ENCODE peak calls at places on chromosomes 4 and X, in ten cellular contexts. One of them, this sample, is unnamed.

GRCh38 chrX:133414399-133415275 is 652 bp downstream of the GPC4 start:
- DNase-seq in left ventricle myocardium inferior: no peak
- DNase-seq in lower lobe of right lung: peak; percentile 49
- DNase-seq in tibial artery: peak; percentile 66
- DNase-seq in thoracic aorta: no peak
- DNase-seq in A549: no peak
- DNase-seq in hepatocyte: peak; percentile 31
- DNase-seq in CD8-positive, alpha-beta T cell: no peak
- DNase-seq in neural progenitor cell: peak; percentile 64
- DNase-seq in IMR-90: no peak
- DNase-seq in this sample: no peak

GRCh38 chr4:88828846-88829245 is 131.2 kb upstream of the NAP1L5 start:
- DNase-seq in left ventricle myocardium inferior: no peak
- DNase-seq in lower lobe of right lung: no peak
- DNase-seq in tibial artery: no peak
- DNase-seq in thoracic aorta: no peak
- DNase-seq in A549: no peak
- DNase-seq in hepatocyte: no peak
- DNase-seq in CD8-positive, alpha-beta T cell: no peak
- DNase-seq in neural progenitor cell: no peak
- DNase-seq in IMR-90: peak; percentile 7
- DNase-seq in this sample: no peak

GRCh38 chr4:57156242-57156990 is 46.2 kb upstream of the IGFBP7 start:
- DNase-seq in left ventricle myocardium inferior: no peak
- DNase-seq in lower lobe of right lung: no peak
- DNase-seq in tibial artery: no peak
- DNase-seq in thoracic aorta: no peak
- DNase-seq in A549: no peak
- DNase-seq in hepatocyte: no peak
- DNase-seq in CD8-positive, alpha-beta T cell: no peak
- DNase-seq in neural progenitor cell: no peak
- DNase-seq in IMR-90: peak; percentile 41
- DNase-seq in this sample: no peak

GRCh38 chr4:107283587-107284559 is 247.8 kb upstream of the DKK2 start:
- DNase-seq in left ventricle myocardium inferior: no peak
- DNase-seq in lower lobe of right lung: no peak
- DNase-seq in tibial artery: no peak
- DNase-seq in thoracic aorta: no peak
- DNase-seq in A549: no peak
- DNase-seq in hepatocyte: peak; percentile 14
- DNase-seq in CD8-positive, alpha-beta T cell: no peak
- DNase-seq in neural progenitor cell: no peak
- DNase-seq in IMR-90: peak; percentile 95
- DNase-seq in this sample: no peak

GRCh38 chr4:6609415-6610079 is 30.9 kb upstream of the MRFAP1 start:
- DNase-seq in left ventricle myocardium inferior: no peak
- DNase-seq in lower lobe of right lung: no peak
- DNase-seq in tibial artery: no peak
- DNase-seq in thoracic aorta: no peak
- DNase-seq in A549: no peak
- DNase-seq in hepatocyte: no peak
- DNase-seq in CD8-positive, alpha-beta T cell: no peak
- DNase-seq in neural progenitor cell: no peak
- DNase-seq in IMR-90: no peak
- DNase-seq in this sample: no peak

GRCh38 chr4:140755811-140756291 is 334 bp downstream of the TBC1D9 start:
- DNase-seq in left ventricle myocardium inferior: peak; percentile 62
- DNase-seq in lower lobe of right lung: peak; percentile 73
- DNase-seq in tibial artery: peak; percentile 72
- DNase-seq in thoracic aorta: no peak
- DNase-seq in A549: peak; percentile 28
- DNase-seq in hepatocyte: peak; percentile 70
- DNase-seq in CD8-positive, alpha-beta T cell: no peak
- DNase-seq in neural progenitor cell: peak; percentile 78
- DNase-seq in IMR-90: peak; percentile 46
- DNase-seq in this sample: no peak

GRCh38 chr4:77819409-77819835 is 254 bp upstream of the CNOT6L start:
- DNase-seq in left ventricle myocardium inferior: no peak
- DNase-seq in lower lobe of right lung: no peak
- DNase-seq in tibial artery: peak; percentile 68
- DNase-seq in thoracic aorta: no peak
- DNase-seq in A549: no peak
- DNase-seq in hepatocyte: peak; percentile 81
- DNase-seq in CD8-positive, alpha-beta T cell: no peak
- DNase-seq in neural progenitor cell: no peak
- DNase-seq in IMR-90: no peak
- DNase-seq in this sample: no peak

GRCh38 chr4:123587983-123588494 is 191.4 kb downstream of the SPRY1 start:
- DNase-seq in left ventricle myocardium inferior: no peak
- DNase-seq in lower lobe of right lung: no peak
- DNase-seq in tibial artery: peak; percentile 64
- DNase-seq in thoracic aorta: no peak
- DNase-seq in A549: peak; percentile 64
- DNase-seq in hepatocyte: peak; percentile 79
- DNase-seq in CD8-positive, alpha-beta T cell: no peak
- DNase-seq in neural progenitor cell: no peak
- DNase-seq in IMR-90: peak; percentile 93
- DNase-seq in this sample: no peak

GRCh38 chr4:72031868-72032619 is at the start of gene NPFFR2:
- DNase-seq in left ventricle myocardium inferior: peak; percentile 15
- DNase-seq in lower lobe of right lung: peak; percentile 48
- DNase-seq in tibial artery: no peak
- DNase-seq in thoracic aorta: no peak
- DNase-seq in A549: no peak
- DNase-seq in hepatocyte: peak; percentile 64
- DNase-seq in CD8-positive, alpha-beta T cell: no peak
- DNase-seq in neural progenitor cell: peak; percentile 77
- DNase-seq in IMR-90: no peak
- DNase-seq in this sample: no peak

GRCh38 chrX:40105791-40106676 is 8.3 kb upstream of the BCOR start:
- DNase-seq in left ventricle myocardium inferior: peak; percentile 79
- DNase-seq in lower lobe of right lung: peak; percentile 82
- DNase-seq in tibial artery: peak; percentile 89
- DNase-seq in thoracic aorta: no peak
- DNase-seq in A549: peak; percentile 38
- DNase-seq in hepatocyte: peak; percentile 91
- DNase-seq in CD8-positive, alpha-beta T cell: peak; percentile 38
- DNase-seq in neural progenitor cell: peak; percentile 88
- DNase-seq in IMR-90: no peak
- DNase-seq in this sample: no peak

GRCh38 chr4:16897991-16898827 is at the start of gene LDB2:
- DNase-seq in left ventricle myocardium inferior: peak; percentile 75
- DNase-seq in lower lobe of right lung: peak; percentile 48
- DNase-seq in tibial artery: peak; percentile 80
- DNase-seq in thoracic aorta: no peak
- DNase-seq in A549: no peak
- DNase-seq in hepatocyte: peak; percentile 82
- DNase-seq in CD8-positive, alpha-beta T cell: no peak
- DNase-seq in neural progenitor cell: peak; percentile 84
- DNase-seq in IMR-90: peak; percentile 88
- DNase-seq in this sample: peak; percentile 94

GRCh38 chr4:110009526-110009925 is 96.8 kb downstream of the EGF start:
- DNase-seq in left ventricle myocardium inferior: no peak
- DNase-seq in lower lobe of right lung: no peak
- DNase-seq in tibial artery: no peak
- DNase-seq in thoracic aorta: no peak
- DNase-seq in A549: no peak
- DNase-seq in hepatocyte: no peak
- DNase-seq in CD8-positive, alpha-beta T cell: no peak
- DNase-seq in neural progenitor cell: no peak
- DNase-seq in IMR-90: no peak
- DNase-seq in this sample: no peak

GRCh38 chr4:87342872-87343271 is 20.2 kb upstream of the HSD17B13 start:
- DNase-seq in left ventricle myocardium inferior: no peak
- DNase-seq in lower lobe of right lung: no peak
- DNase-seq in tibial artery: no peak
- DNase-seq in thoracic aorta: no peak
- DNase-seq in A549: no peak
- DNase-seq in hepatocyte: no peak
- DNase-seq in CD8-positive, alpha-beta T cell: no peak
- DNase-seq in neural progenitor cell: no peak
- DNase-seq in IMR-90: no peak
- DNase-seq in this sample: no peak

GRCh38 chr4:8285976-8286718 is 16.6 kb downstream of the HTRA3 start:
- DNase-seq in left ventricle myocardium inferior: peak; percentile 79
- DNase-seq in lower lobe of right lung: no peak
- DNase-seq in tibial artery: no peak
- DNase-seq in thoracic aorta: no peak
- DNase-seq in A549: no peak
- DNase-seq in hepatocyte: no peak
- DNase-seq in CD8-positive, alpha-beta T cell: no peak
- DNase-seq in neural progenitor cell: no peak
- DNase-seq in IMR-90: no peak
- DNase-seq in this sample: no peak

GRCh38 chrX:29726811-29727210 is 488.6 kb upstream of the MAGEB2 start:
- DNase-seq in left ventricle myocardium inferior: no peak
- DNase-seq in lower lobe of right lung: no peak
- DNase-seq in tibial artery: no peak
- DNase-seq in thoracic aorta: no peak
- DNase-seq in A549: no peak
- DNase-seq in hepatocyte: no peak
- DNase-seq in CD8-positive, alpha-beta T cell: no peak
- DNase-seq in neural progenitor cell: no peak
- DNase-seq in IMR-90: no peak
- DNase-seq in this sample: no peak

GRCh38 chrX:130118396-130118795 is 8.1 kb upstream of the ELF4 start:
- DNase-seq in left ventricle myocardium inferior: no peak
- DNase-seq in lower lobe of right lung: no peak
- DNase-seq in tibial artery: no peak
- DNase-seq in thoracic aorta: no peak
- DNase-seq in A549: no peak
- DNase-seq in hepatocyte: peak; percentile 45
- DNase-seq in CD8-positive, alpha-beta T cell: no peak
- DNase-seq in neural progenitor cell: no peak
- DNase-seq in IMR-90: peak; percentile 81
- DNase-seq in this sample: no peak

GRCh38 chrX:34884693-34885277 is 57.8 kb upstream of the FAM47B start:
- DNase-seq in left ventricle myocardium inferior: no peak
- DNase-seq in lower lobe of right lung: no peak
- DNase-seq in tibial artery: no peak
- DNase-seq in thoracic aorta: no peak
- DNase-seq in A549: peak; percentile 33
- DNase-seq in hepatocyte: peak; percentile 49
- DNase-seq in CD8-positive, alpha-beta T cell: no peak
- DNase-seq in neural progenitor cell: no peak
- DNase-seq in IMR-90: peak; percentile 88
- DNase-seq in this sample: no peak
- TF ChIP-seq CTCF in left ventricle myocardium inferior: no peak
- TF ChIP-seq CTCF in lower lobe of right lung: no peak
- TF ChIP-seq CTCF in tibial artery: no peak
- TF ChIP-seq CTCF in thoracic aorta: no peak
- TF ChIP-seq CTCF in A549: no peak
- TF ChIP-seq CTCF in hepatocyte: no peak
- TF ChIP-seq CTCF in CD8-positive, alpha-beta T cell: no peak
- TF ChIP-seq CTCF in neural progenitor cell: no peak
- TF ChIP-seq CTCF in IMR-90: no peak
- TF ChIP-seq CTCF in this sample: no peak

GRCh38 chrX:41116948-41117347 is 31.7 kb downstream of the USP9X start:
- DNase-seq in left ventricle myocardium inferior: no peak
- DNase-seq in lower lobe of right lung: no peak
- DNase-seq in tibial artery: no peak
- DNase-seq in thoracic aorta: no peak
- DNase-seq in A549: no peak
- DNase-seq in hepatocyte: no peak
- DNase-seq in CD8-positive, alpha-beta T cell: no peak
- DNase-seq in neural progenitor cell: no peak
- DNase-seq in IMR-90: no peak
- DNase-seq in this sample: no peak
- H3K27ac ChIP-seq in left ventricle myocardium inferior: no peak overlapping the region
- H3K27ac ChIP-seq in lower lobe of right lung: no peak overlapping the region
- H3K27ac ChIP-seq in tibial artery: no peak overlapping the region
- H3K27ac ChIP-seq in thoracic aorta: no peak overlapping the region
- H3K27ac ChIP-seq in A549: no peak overlapping the region
- H3K27ac ChIP-seq in hepatocyte: no peak overlapping the region
- H3K27ac ChIP-seq in CD8-positive, alpha-beta T cell: no peak overlapping the region
- H3K27ac ChIP-seq in neural progenitor cell: no peak overlapping the region
- H3K27ac ChIP-seq in IMR-90: no peak overlapping the region
- H3K27ac ChIP-seq in this sample: no peak overlapping the region

GRCh38 chr4:68447201-68447600 is at the start of gene TMPRSS11E:
- DNase-seq in left ventricle myocardium inferior: no peak
- DNase-seq in lower lobe of right lung: no peak
- DNase-seq in tibial artery: no peak
- DNase-seq in thoracic aorta: no peak
- DNase-seq in A549: no peak
- DNase-seq in hepatocyte: no peak
- DNase-seq in CD8-positive, alpha-beta T cell: no peak
- DNase-seq in neural progenitor cell: no peak
- DNase-seq in IMR-90: no peak
- DNase-seq in this sample: no peak
- H3K4me1 ChIP-seq in left ventricle myocardium inferior: no peaks in the 10 kb centered on the region
- H3K4me1 ChIP-seq in lower lobe of right lung: no peaks in the 10 kb centered on the region
- H3K4me1 ChIP-seq in tibial artery: no peaks in the 10 kb centered on the region
- H3K4me1 ChIP-seq in thoracic aorta: no peaks in the 10 kb centered on the region
- H3K4me1 ChIP-seq in A549: no peaks in the 10 kb centered on the region
- H3K4me1 ChIP-seq in hepatocyte: peaks cover 2% of the 10 kb centered on the region
- H3K4me1 ChIP-seq in CD8-positive, alpha-beta T cell: peaks cover 3% of the 10 kb centered on the region
- H3K4me1 ChIP-seq in neural progenitor cell: no peaks in the 10 kb centered on the region
- H3K4me1 ChIP-seq in IMR-90: no peaks in the 10 kb centered on the region
- H3K4me1 ChIP-seq in this sample: no peaks in the 10 kb centered on the region

GRCh38 chrX:11530621-11531020 is 135.1 kb downstream of the ARHGAP6 start:
- DNase-seq in left ventricle myocardium inferior: no peak
- DNase-seq in lower lobe of right lung: no peak
- DNase-seq in tibial artery: no peak
- DNase-seq in thoracic aorta: no peak
- DNase-seq in A549: no peak
- DNase-seq in hepatocyte: no peak
- DNase-seq in CD8-positive, alpha-beta T cell: no peak
- DNase-seq in neural progenitor cell: no peak
- DNase-seq in IMR-90: peak; percentile 23
- DNase-seq in this sample: no peak

GRCh38 chrX:11528623-11529022 is 137.1 kb downstream of the ARHGAP6 start:
- DNase-seq in left ventricle myocardium inferior: no peak
- DNase-seq in lower lobe of right lung: no peak
- DNase-seq in tibial artery: no peak
- DNase-seq in thoracic aorta: no peak
- DNase-seq in A549: no peak
- DNase-seq in hepatocyte: no peak
- DNase-seq in CD8-positive, alpha-beta T cell: no peak
- DNase-seq in neural progenitor cell: no peak
- DNase-seq in IMR-90: no peak
- DNase-seq in this sample: no peak

GRCh38 chrX:11532291-11533075 is 133.2 kb downstream of the ARHGAP6 start:
- DNase-seq in left ventricle myocardium inferior: no peak
- DNase-seq in lower lobe of right lung: no peak
- DNase-seq in tibial artery: no peak
- DNase-seq in thoracic aorta: no peak
- DNase-seq in A549: no peak
- DNase-seq in hepatocyte: peak; percentile 7
- DNase-seq in CD8-positive, alpha-beta T cell: no peak
- DNase-seq in neural progenitor cell: no peak
- DNase-seq in IMR-90: peak; percentile 9
- DNase-seq in this sample: no peak

GRCh38 chrX:11533211-11533651 is 132.5 kb downstream of the ARHGAP6 start:
- DNase-seq in left ventricle myocardium inferior: no peak
- DNase-seq in lower lobe of right lung: no peak
- DNase-seq in tibial artery: no peak
- DNase-seq in thoracic aorta: no peak
- DNase-seq in A549: peak; percentile 22
- DNase-seq in hepatocyte: peak; percentile 72
- DNase-seq in CD8-positive, alpha-beta T cell: no peak
- DNase-seq in neural progenitor cell: peak; percentile 46
- DNase-seq in IMR-90: peak; percentile 89
- DNase-seq in this sample: no peak

GRCh38 chrX:11531226-11531625 is 134.5 kb downstream of the ARHGAP6 start:
- DNase-seq in left ventricle myocardium inferior: no peak
- DNase-seq in lower lobe of right lung: no peak
- DNase-seq in tibial artery: no peak
- DNase-seq in thoracic aorta: no peak
- DNase-seq in A549: no peak
- DNase-seq in hepatocyte: peak; percentile 16
- DNase-seq in CD8-positive, alpha-beta T cell: no peak
- DNase-seq in neural progenitor cell: no peak
- DNase-seq in IMR-90: peak; percentile 22
- DNase-seq in this sample: no peak
- TF ChIP-seq CTCF in left ventricle myocardium inferior: peak; percentile 42
- TF ChIP-seq CTCF in lower lobe of right lung: no peak
- TF ChIP-seq CTCF in tibial artery: peak; percentile 53
- TF ChIP-seq CTCF in thoracic aorta: peak; percentile 37
- TF ChIP-seq CTCF in A549: peak; percentile 34
- TF ChIP-seq CTCF in hepatocyte: peak; percentile 47
- TF ChIP-seq CTCF in CD8-positive, alpha-beta T cell: no peak
- TF ChIP-seq CTCF in neural progenitor cell: peak; percentile 20
- TF ChIP-seq CTCF in IMR-90: peak; percentile 53
- TF ChIP-seq CTCF in this sample: no peak